ENCODE peak calls at places on chromosomes 2 and 18, in four cellular contexts. X, G, U and W are unnamed samples.

GRCh38 chr2:216170362-216170761 is 61.2 kb downstream of the XRCC5 start:
- DNase-seq in X (no peak), G (no peak), U (no peak), W (no peak)

GRCh38 chr2:85801871-85802270 is 48.1 kb downstream of the ATOH8 start:
- DNase-seq in X (no peak), G (no peak), U (no peak), W (no peak)

GRCh38 chr2:211141646-211142045 is 585.2 kb downstream of the CPS1 start:
- DNase-seq in X (no peak), G (no peak), U (no peak), W (no peak)

GRCh38 chr2:168521342-168521741 is 65.3 kb downstream of the CERS6 start:
- DNase-seq in X (peak), G (no peak), U (no peak), W (no peak)

GRCh38 chr2:242085941-242086621 is 216.6 kb downstream of the RTP5 start:
- DNase-seq in X (peak), G (peak), U (peak), W (no peak)

GRCh38 chr2:56522605-56523089 is 338.9 kb downstream of the CCDC85A start:
- DNase-seq in X (no peak), G (no peak), U (no peak), W (no peak)

GRCh38 chr2:17621781-17622180 is 81.3 kb downstream of the VSNL1 start:
- DNase-seq in X (no peak), G (no peak), U (no peak), W (no peak)

GRCh38 chr2:241103176-241103595 is 1.1 kb upstream of the MTERF4 start:
- DNase-seq in X (no peak), G (no peak), U (no peak), W (no peak)

GRCh38 chr2:195937173-195937572 is 131.5 kb downstream of the DNAH7 start:
- DNase-seq in X (no peak), G (no peak), U (no peak), W (no peak)

GRCh38 chr18:310042-310441 is 42.2 kb upstream of the THOC1 start:
- DNase-seq in X (no peak), G (no peak), U (no peak), W (no peak)

GRCh38 chr2:170341684-170342631 is 164.0 kb downstream of the MYO3B start:
- DNase-seq in X (no peak), G (no peak), U (no peak), W (no peak)

GRCh38 chr2:74142340-74142739 is 5.4 kb downstream of the BOLA3 start:
- DNase-seq in X (peak), G (no peak), U (no peak), W (no peak)

GRCh38 chr2:143878131-143878530 is 641.8 kb downstream of the ZEB2 start:
- DNase-seq in X (no peak), G (no peak), U (no peak), W (no peak)

GRCh38 chr2:239369631-239370161 is 31.1 kb downstream of the HDAC4 start:
- DNase-seq in X (no peak), G (no peak), U (peak), W (no peak)

DNA sequence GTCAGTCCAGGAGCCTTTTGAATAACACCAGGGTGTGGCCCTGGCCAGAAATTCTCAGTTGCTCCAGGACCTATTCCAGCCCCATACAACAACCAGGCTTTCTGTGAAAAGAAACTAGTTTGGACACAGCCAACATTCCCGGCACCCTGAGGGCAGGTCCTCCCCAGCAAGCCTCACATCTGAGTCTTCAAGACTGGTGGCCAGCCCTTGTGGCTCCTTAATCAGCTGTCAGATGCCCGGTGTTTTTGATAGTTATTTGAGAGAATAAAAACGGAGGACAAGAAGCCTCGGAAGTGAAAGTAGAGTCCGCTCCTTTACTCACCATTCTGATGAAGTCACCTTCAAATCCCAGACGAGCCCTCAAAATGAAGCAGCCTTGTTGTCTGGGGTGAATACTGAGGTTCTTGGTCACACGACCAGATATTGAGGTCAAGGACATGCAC is 31.0 kb upstream of the GMCL1 start:
- DNase-seq in X (no peak), G (no peak), U (no peak), W (no peak)
- TF ChIP-seq CBX5 in X (no peak), G (no peak), U (no peak), W (no peak)

GRCh38 chr2:96970248-96970875 is 16.0 kb downstream of the FAM178B start:
- DNase-seq in X (no peak), G (no peak), U (no peak), W (no peak)
- TF ChIP-seq CBX5 in X (no peak), G (no peak), U (no peak), W (no peak)

GRCh38 chr2:153497938-153498629 is 19.5 kb upstream of the RPRM start:
- DNase-seq in X (no peak), G (no peak), U (no peak), W (no peak)
- TF ChIP-seq CBX5 in X (no peak), G (no peak), U (no peak), W (no peak)

DNA sequence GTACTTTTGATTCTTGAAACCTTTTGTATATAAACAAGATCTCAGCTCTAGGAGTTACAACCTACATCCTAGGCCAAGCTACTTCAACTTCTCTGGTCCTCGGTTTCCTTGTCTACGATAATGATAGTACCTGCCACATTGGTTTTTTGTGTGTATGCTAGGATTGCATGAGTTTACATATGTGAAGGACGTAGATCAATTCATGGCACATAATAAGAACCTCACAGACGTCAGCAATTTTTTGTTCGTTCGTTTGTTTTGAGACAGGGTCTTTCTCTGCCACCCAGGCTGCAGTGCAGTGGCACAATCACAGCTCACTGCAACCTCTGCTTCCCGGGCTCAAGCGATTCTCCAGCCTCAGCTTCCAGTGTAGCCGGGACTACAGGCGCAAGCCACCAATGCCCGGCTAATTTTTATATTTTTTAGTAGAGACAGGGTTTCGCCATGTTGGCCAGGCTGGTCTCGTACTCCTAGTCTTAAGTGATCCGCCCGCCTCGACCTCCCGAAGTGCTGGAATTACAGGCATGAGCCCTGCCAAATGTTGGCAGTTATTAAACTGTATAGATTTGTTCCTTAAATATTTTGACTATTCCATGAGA is 716 bp upstream of the SLC35F5 start:
- DNase-seq in X (no peak), G (peak), U (no peak), W (no peak)
- TF ChIP-seq CBX5 in X (no peak), G (no peak), U (no peak), W (no peak)

GRCh38 chr2:120932881-120933280 is 197.2 kb downstream of the GLI2 start:
- DNase-seq in X (no peak), G (no peak), U (no peak), W (no peak)

GRCh38 chr2:120930861-120931260 is 195.2 kb downstream of the GLI2 start:
- DNase-seq in X (no peak), G (no peak), U (no peak), W (no peak)

GRCh38 chr2:120932472-120932871 is 196.8 kb downstream of the GLI2 start:
- DNase-seq in X (no peak), G (no peak), U (no peak), W (no peak)

GRCh38 chr2:120930236-120930635 is 194.6 kb downstream of the GLI2 start:
- DNase-seq in X (no peak), G (no peak), U (no peak), W (no peak)

DNA sequence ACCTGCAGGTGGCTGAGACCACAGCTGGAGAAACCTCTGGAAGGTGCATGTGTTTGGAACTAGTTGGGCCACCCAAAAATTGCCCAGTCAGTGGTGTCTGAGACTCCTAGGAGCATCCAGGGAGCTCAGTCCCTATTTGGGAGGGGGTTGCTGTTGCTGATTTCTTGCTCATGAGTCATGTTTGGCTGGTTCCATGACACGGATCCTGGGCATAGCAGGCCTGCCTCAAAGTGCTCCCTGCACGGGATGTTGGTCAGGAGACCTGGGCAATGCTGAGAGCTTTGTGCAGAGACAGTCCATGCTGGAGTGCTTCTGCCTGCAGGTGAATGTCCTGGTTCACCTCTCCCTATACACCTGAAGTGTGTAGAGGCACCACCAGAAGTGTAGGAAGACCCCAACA is 194.2 kb downstream of the GLI2 start:
- DNase-seq in X (no peak), G (no peak), U (no peak), W (no peak)
- TF ChIP-seq CBX5 in X (no peak), G (no peak), U (no peak), W (no peak)

DNA sequence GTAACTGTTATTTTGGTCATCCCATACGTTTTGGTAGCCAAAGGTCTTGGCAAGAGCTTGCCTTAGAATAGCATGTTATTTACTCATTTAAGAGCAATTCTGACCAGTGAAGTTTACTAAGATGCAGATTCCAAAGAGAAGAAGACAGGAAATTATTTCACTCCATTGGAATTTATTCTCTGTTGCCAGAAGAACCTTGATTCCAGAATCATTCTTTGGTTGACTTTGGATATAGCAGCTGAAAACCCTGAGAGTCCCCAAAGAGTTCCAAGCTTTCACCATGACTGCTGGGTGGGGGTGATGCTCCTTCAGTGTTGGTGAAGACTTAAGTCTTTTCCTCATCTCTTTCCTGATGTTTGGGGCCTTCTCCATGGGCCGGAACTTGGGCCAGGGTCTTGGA is 191.9 kb downstream of the MTX2 start:
- DNase-seq in X (no peak), G (no peak), U (no peak), W (no peak)
- TF ChIP-seq CBX5 in X (no peak), G (no peak), U (no peak), W (no peak)

DNA sequence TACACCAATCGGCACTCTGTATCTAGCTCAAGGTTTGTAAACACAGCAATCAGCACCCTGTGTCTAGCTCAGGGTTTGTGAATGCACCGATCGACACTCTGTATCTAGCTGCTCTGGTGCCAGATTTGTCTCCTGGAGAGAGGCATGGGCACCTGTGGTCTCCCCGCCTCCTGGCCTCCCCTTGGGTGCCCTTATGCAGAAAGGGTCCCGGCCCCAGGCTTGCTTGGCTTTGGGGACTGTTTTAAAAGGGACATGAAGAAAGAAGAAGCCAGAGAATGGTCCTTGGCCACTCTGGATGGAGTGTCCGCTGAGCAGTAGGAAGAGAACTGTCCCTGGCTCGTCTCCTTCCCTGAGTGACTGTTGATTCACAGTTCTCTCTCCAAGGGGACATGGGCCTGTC is 11.5 kb upstream of the ALPP start:
- DNase-seq in X (no peak), G (no peak), U (no peak), W (no peak)
- TF ChIP-seq CBX5 in X (no peak), G (no peak), U (no peak), W (no peak)